ENCODE peak calls at places on chromosomes 4 and X, in ten cellular contexts. I, T, N, P, F, R, X, A, H and C are unnamed samples.

GRCh38 chr4:65999518-65999871 is 329.2 kb upstream of the EPHA5 start:
- DNase-seq in H (no peak), A (no peak), R (no peak), I (no peak), X (no peak), P (no peak), F (no peak), T (no peak), N (no peak), C (no peak)

GRCh38 chr4:121016630-121017029 is 55.7 kb downstream of the NDNF start:
- DNase-seq in N (no peak), T (no peak), P (no peak), H (no peak), I (no peak), X (no peak), A (no peak), F (no peak), R (no peak), C (no peak)

GRCh38 chrX:150158554-150159332 is 204.4 kb upstream of the MAMLD1 start:
- DNase-seq in I (no peak), A (no peak), R (no peak), P (no peak), N (no peak), F (no peak), H (no peak), T (no peak), X (no peak), C (no peak)

GRCh38 chr4:145179201-145179860 is 1.1 kb downstream of the OTUD4 start:
- DNase-seq in R (peak), F (peak), T (no peak), N (no peak), H (peak), A (peak), X (peak), I (peak), P (peak), C (peak)

GRCh38 chrX:38800981-38801845 is at the start of gene MID1IP1:
- DNase-seq in X (peak), A (peak), R (peak), F (peak), P (peak), N (peak), H (peak), I (peak), T (peak), C (peak)

GRCh38 chr4:73978886-73979285 is 2.9 kb downstream of the PF4 start:
- DNase-seq in N (peak), R (no peak), I (no peak), P (peak), T (no peak), H (peak), A (no peak), X (peak), F (no peak), C (no peak)

GRCh38 chr4:37970702-37971101 is 10.5 kb downstream of the PTTG2 start:
- DNase-seq in F (peak), I (peak), N (no peak), A (no peak), P (peak), T (no peak), X (peak), R (peak), H (peak), C (no peak)

GRCh38 chrX:131975851-131976250 is 47.3 kb upstream of the STK26 start:
- DNase-seq in I (no peak), A (no peak), X (no peak), T (no peak), R (no peak), N (no peak), H (no peak), F (no peak), P (no peak), C (no peak)

GRCh38 chr4:101597204-101597603 is 193.3 kb upstream of the BANK1 start:
- DNase-seq in T (no peak), A (no peak), H (no peak), P (peak), X (peak), F (peak), R (peak), I (peak), N (no peak), C (no peak)

GRCh38 chrX:153873282-153874090 is 12.5 kb downstream of the L1CAM start:
- DNase-seq in F (no peak), H (no peak), A (no peak), P (no peak), T (no peak), R (no peak), I (no peak), N (no peak), X (no peak), C (no peak)

GRCh38 chrX:153876112-153876491 is 9.9 kb downstream of the L1CAM start:
- DNase-seq in A (no peak), R (no peak), X (no peak), H (no peak), T (no peak), I (no peak), P (no peak), F (no peak), N (no peak), C (no peak)

GRCh38 chrX:153874366-153875125 is 11.4 kb downstream of the L1CAM start:
- DNase-seq in N (no peak), R (no peak), I (no peak), X (no peak), H (no peak), A (no peak), T (no peak), P (no peak), F (no peak), C (no peak)

GRCh38 chrX:153874091-153874365 is 11.9 kb downstream of the L1CAM start:
- DNase-seq in P (no peak), H (no peak), F (no peak), A (no peak), X (no peak), R (no peak), N (no peak), T (no peak), I (no peak), C (no peak)

GRCh38 chrX:153875391-153876111 is 10.4 kb downstream of the L1CAM start:
- DNase-seq in A (peak), N (no peak), R (peak), X (peak), I (peak), T (no peak), H (peak), P (no peak), F (peak), C (peak)
- TF ChIP-seq CTCF in A (no peak), N (no peak), R (no peak), X (no peak), I (no peak), T (no peak), H (no peak), P (no peak), F (no peak), C (no peak)

DNA sequence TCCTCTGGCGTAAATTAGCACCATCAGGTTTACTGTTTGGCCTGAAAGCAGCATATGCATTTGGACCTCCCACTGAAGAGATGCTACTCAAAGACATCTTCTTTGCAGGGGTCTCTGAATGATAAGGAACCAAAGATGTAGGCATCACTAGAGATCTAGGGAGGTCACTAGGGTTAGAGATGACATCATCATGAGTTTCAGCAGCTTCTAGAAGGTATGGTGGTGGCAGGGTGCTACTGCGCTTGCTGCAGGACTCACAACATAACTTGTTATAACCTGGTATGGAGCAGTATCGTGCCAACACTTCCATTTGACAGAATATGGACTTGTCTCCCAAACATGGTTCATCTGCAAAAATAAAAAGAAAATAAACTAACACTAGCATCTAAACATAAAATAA is 251.6 kb downstream of the NPFFR2 start:
- DNase-seq in X (no peak), F (peak), R (no peak), T (no peak), A (no peak), P (peak), H (no peak), N (no peak), I (peak), C (no peak)
- TF ChIP-seq CTCF in X (no peak), F (no peak), R (no peak), T (no peak), A (no peak), P (peak), H (no peak), N (no peak), I (no peak), C (no peak)

GRCh38 chr4:2535386-2536192 is 858 bp upstream of the FAM193A start:
- DNase-seq in A (peak), R (peak), N (no peak), T (no peak), P (peak), F (peak), I (peak), X (peak), H (peak), C (peak)

GRCh38 chr4:2534904-2535385 is 1.5 kb upstream of the FAM193A start:
- DNase-seq in N (no peak), F (no peak), P (peak), A (no peak), H (no peak), T (no peak), R (no peak), X (peak), I (no peak), C (no peak)

GRCh38 chr4:2537011-2537830 is 774 bp downstream of the FAM193A start:
- DNase-seq in P (peak), A (peak), H (peak), I (peak), T (no peak), X (peak), F (peak), R (peak), N (no peak), C (peak)

GRCh38 chr4:2536193-2537010 is at the start of gene FAM193A:
- DNase-seq in I (peak), R (peak), N (peak), P (peak), X (peak), A (peak), H (peak), T (peak), F (peak), C (peak)
- TF ChIP-seq CTCF in I (no peak), R (no peak), N (no peak), P (peak), X (no peak), A (peak), H (no peak), T (no peak), F (no peak), C (no peak)

DNA sequence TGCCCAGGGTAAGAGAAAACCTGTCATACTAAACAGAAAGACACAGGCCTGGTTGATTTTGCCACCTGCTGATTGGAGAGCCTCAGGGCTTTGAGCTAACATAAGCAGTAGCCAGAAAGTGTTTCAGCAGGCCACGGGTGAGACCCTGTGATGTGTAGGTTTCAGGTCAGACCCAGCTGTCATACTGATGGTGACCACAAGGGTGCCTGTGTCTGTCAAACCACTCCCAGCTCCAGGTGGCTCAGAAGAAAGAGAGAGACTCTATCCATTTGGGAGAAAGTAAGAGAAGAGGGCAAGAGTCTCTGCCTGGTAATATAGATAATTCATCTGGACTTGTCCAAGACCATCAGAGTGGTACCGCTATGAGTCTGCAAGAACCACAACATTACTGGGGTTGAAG is 72.8 kb upstream of the NLRP2B start:
- DNase-seq in T (no peak), N (no peak), P (no peak), A (no peak), R (no peak), I (peak), F (peak), H (no peak), X (no peak), C (no peak)
- TF ChIP-seq CTCF in T (no peak), N (no peak), P (no peak), A (no peak), R (no peak), I (peak), F (peak), H (no peak), X (no peak), C (no peak)